ENCODE peak calls at places on chromosomes 16 and 17, in ten cellular contexts. One of them, this sample, is unnamed.

GRCh38 chr16:4111748-4112696 is 4.2 kb downstream of the ADCY9 start:
- DNase-seq in epithelial cell of esophagus: no peak
- DNase-seq in M059J: peak
- DNase-seq in A549: no peak
- DNase-seq in transverse colon: peak
- DNase-seq in caudate nucleus: no peak
- DNase-seq in SJSA1: peak
- DNase-seq in NCI-H2081: no peak
- DNase-seq in stimulated activated CD4-positive, alpha-beta T cell treated with anti-CD3 and anti-CD28 coated beads, Interleukin-15, amount 100 ng/mL, for 1 hour: no peak
- DNase-seq in stimulated activated CD8-positive, alpha-beta memory T cell treated with anti-CD3 and anti-CD28 coated beads, Interleukin-4, amount 100 ng/mL, for 1 hour: no peak
- DNase-seq in this sample: no peak

GRCh38 chr16:66606000-66606751 is 1.7 kb downstream of the CMTM3 start:
- DNase-seq in caudate nucleus: no peak
- DNase-seq in SJSA1: no peak
- DNase-seq in A549: no peak
- DNase-seq in M059J: peak
- DNase-seq in stimulated activated CD4-positive, alpha-beta T cell treated with anti-CD3 and anti-CD28 coated beads, Interleukin-15, amount 100 ng/mL, for 1 hour: no peak
- DNase-seq in stimulated activated CD8-positive, alpha-beta memory T cell treated with anti-CD3 and anti-CD28 coated beads, Interleukin-4, amount 100 ng/mL, for 1 hour: no peak
- DNase-seq in transverse colon: no peak
- DNase-seq in NCI-H2081: no peak
- DNase-seq in epithelial cell of esophagus: no peak
- DNase-seq in this sample: no peak

GRCh38 chr16:85145188-85145587 is 32.9 kb upstream of the CIBAR2 start:
- DNase-seq in epithelial cell of esophagus: no peak
- DNase-seq in NCI-H2081: no peak
- DNase-seq in A549: no peak
- DNase-seq in M059J: no peak
- DNase-seq in caudate nucleus: no peak
- DNase-seq in stimulated activated CD4-positive, alpha-beta T cell treated with anti-CD3 and anti-CD28 coated beads, Interleukin-15, amount 100 ng/mL, for 1 hour: no peak
- DNase-seq in transverse colon: no peak
- DNase-seq in stimulated activated CD8-positive, alpha-beta memory T cell treated with anti-CD3 and anti-CD28 coated beads, Interleukin-4, amount 100 ng/mL, for 1 hour: no peak
- DNase-seq in SJSA1: no peak
- DNase-seq in this sample: no peak

GRCh38 chr17:80663783-80664206 is 119.2 kb downstream of the RPTOR start:
- DNase-seq in caudate nucleus: no peak
- DNase-seq in stimulated activated CD4-positive, alpha-beta T cell treated with anti-CD3 and anti-CD28 coated beads, Interleukin-15, amount 100 ng/mL, for 1 hour: no peak
- DNase-seq in SJSA1: no peak
- DNase-seq in NCI-H2081: no peak
- DNase-seq in M059J: no peak
- DNase-seq in stimulated activated CD8-positive, alpha-beta memory T cell treated with anti-CD3 and anti-CD28 coated beads, Interleukin-4, amount 100 ng/mL, for 1 hour: no peak
- DNase-seq in transverse colon: peak
- DNase-seq in epithelial cell of esophagus: no peak
- DNase-seq in A549: no peak
- DNase-seq in this sample: no peak

GRCh38 chr16:10529895-10530669 is 50.3 kb downstream of the EMP2 start:
- DNase-seq in stimulated activated CD4-positive, alpha-beta T cell treated with anti-CD3 and anti-CD28 coated beads, Interleukin-15, amount 100 ng/mL, for 1 hour: no peak
- DNase-seq in SJSA1: no peak
- DNase-seq in M059J: no peak
- DNase-seq in caudate nucleus: no peak
- DNase-seq in A549: no peak
- DNase-seq in NCI-H2081: no peak
- DNase-seq in epithelial cell of esophagus: no peak
- DNase-seq in transverse colon: no peak
- DNase-seq in stimulated activated CD8-positive, alpha-beta memory T cell treated with anti-CD3 and anti-CD28 coated beads, Interleukin-4, amount 100 ng/mL, for 1 hour: no peak
- DNase-seq in this sample: no peak

GRCh38 chr17:81328489-81328888 is 33.4 kb upstream of the SLC38A10 start:
- DNase-seq in stimulated activated CD8-positive, alpha-beta memory T cell treated with anti-CD3 and anti-CD28 coated beads, Interleukin-4, amount 100 ng/mL, for 1 hour: no peak
- DNase-seq in SJSA1: no peak
- DNase-seq in epithelial cell of esophagus: no peak
- DNase-seq in transverse colon: no peak
- DNase-seq in M059J: no peak
- DNase-seq in NCI-H2081: no peak
- DNase-seq in A549: no peak
- DNase-seq in stimulated activated CD4-positive, alpha-beta T cell treated with anti-CD3 and anti-CD28 coated beads, Interleukin-15, amount 100 ng/mL, for 1 hour: no peak
- DNase-seq in caudate nucleus: no peak
- DNase-seq in this sample: no peak

GRCh38 chr16:23131841-23132576 is 17.2 kb downstream of the USP31 start:
- DNase-seq in stimulated activated CD4-positive, alpha-beta T cell treated with anti-CD3 and anti-CD28 coated beads, Interleukin-15, amount 100 ng/mL, for 1 hour: no peak
- DNase-seq in SJSA1: peak
- DNase-seq in transverse colon: no peak
- DNase-seq in caudate nucleus: no peak
- DNase-seq in M059J: no peak
- DNase-seq in epithelial cell of esophagus: no peak
- DNase-seq in NCI-H2081: no peak
- DNase-seq in stimulated activated CD8-positive, alpha-beta memory T cell treated with anti-CD3 and anti-CD28 coated beads, Interleukin-4, amount 100 ng/mL, for 1 hour: no peak
- DNase-seq in A549: no peak
- DNase-seq in this sample: no peak

GRCh38 chr17:31858647-31859486 is at the start of gene COPRS:
- DNase-seq in epithelial cell of esophagus: peak
- DNase-seq in transverse colon: peak
- DNase-seq in M059J: peak
- DNase-seq in caudate nucleus: peak
- DNase-seq in stimulated activated CD4-positive, alpha-beta T cell treated with anti-CD3 and anti-CD28 coated beads, Interleukin-15, amount 100 ng/mL, for 1 hour: peak
- DNase-seq in NCI-H2081: peak
- DNase-seq in A549: peak
- DNase-seq in SJSA1: peak
- DNase-seq in stimulated activated CD8-positive, alpha-beta memory T cell treated with anti-CD3 and anti-CD28 coated beads, Interleukin-4, amount 100 ng/mL, for 1 hour: peak
- DNase-seq in this sample: peak

GRCh38 chr16:50303605-50304466 is 37.5 kb downstream of the ADCY7 start:
- DNase-seq in stimulated activated CD4-positive, alpha-beta T cell treated with anti-CD3 and anti-CD28 coated beads, Interleukin-15, amount 100 ng/mL, for 1 hour: no peak
- DNase-seq in SJSA1: peak
- DNase-seq in caudate nucleus: no peak
- DNase-seq in A549: no peak
- DNase-seq in M059J: peak
- DNase-seq in NCI-H2081: no peak
- DNase-seq in epithelial cell of esophagus: no peak
- DNase-seq in transverse colon: no peak
- DNase-seq in stimulated activated CD8-positive, alpha-beta memory T cell treated with anti-CD3 and anti-CD28 coated beads, Interleukin-4, amount 100 ng/mL, for 1 hour: no peak
- DNase-seq in this sample: no peak